ENCODE peak calls at places on chromosomes 3 and 15, in ten cellular contexts. D, U, P, I, A, L, Q, W, M and N are unnamed samples.

GRCh38 chr3:31636693-31637442 is 104.1 kb downstream of the STT3B start:
- DNase-seq in D (no peak), L (no peak), A (no peak), Q (no peak), U (no peak), W (no peak), P (no peak), I (no peak), M (no peak), N (no peak)

GRCh38 chr3:32246079-32246675 is 7.7 kb downstream of the CMTM8 start:
- DNase-seq in W (no peak), P (no peak), I (no peak), U (no peak), Q (peak), L (no peak), D (no peak), M (no peak), A (no peak), N (no peak)

GRCh38 chr15:89912145-89912673 is 543 bp downstream of the ARPIN start:
- DNase-seq in L (peak), P (peak), A (no peak), M (no peak), I (no peak), U (peak), D (no peak), Q (peak), W (peak), N (no peak)

GRCh38 chr3:16467368-16467767 is 46.1 kb downstream of the RFTN1 start:
- DNase-seq in U (no peak), A (no peak), W (no peak), L (no peak), M (no peak), Q (no peak), D (peak), I (no peak), P (no peak), N (no peak)

GRCh38 chr3:136653628-136654027 is 98.5 kb downstream of the STAG1 start:
- DNase-seq in Q (no peak), L (no peak), I (no peak), M (no peak), P (no peak), U (no peak), D (no peak), W (no peak), A (no peak), N (no peak)

GRCh38 chr3:172099495-172099808 is 60.1 kb downstream of the FNDC3B start:
- DNase-seq in A (no peak), D (no peak), Q (no peak), L (no peak), U (no peak), I (no peak), M (no peak), P (no peak), W (no peak), N (no peak)

GRCh38 chr3:141894524-141895176 is 18.2 kb downstream of the ATP1B3 start:
- DNase-seq in L (no peak), W (peak), U (no peak), I (no peak), A (peak), D (no peak), Q (no peak), P (peak), M (no peak), N (peak)

GRCh38 chr3:44136421-44136820 is 105.3 kb upstream of the TOPAZ1 start:
- DNase-seq in P (no peak), W (no peak), Q (no peak), D (no peak), M (no peak), A (no peak), I (no peak), U (no peak), L (no peak), N (no peak)

GRCh38 chr3:196948442-196949365 is 6.4 kb upstream of the NCBP2 start:
- DNase-seq in A (no peak), M (no peak), U (no peak), Q (peak), I (peak), D (peak), L (no peak), P (no peak), W (no peak), N (peak)